ENCODE peak calls at places on chromosomes 13 and 19, in nine cellular contexts. One of them, this sample, is unnamed.

GRCh38 chr19:2332341-2333026 is 4.0 kb downstream of the SPPL2B start:
- DNase-seq in BE2C: peak; percentile 92
- DNase-seq in non-pigmented ciliary epithelial cell: no peak
- DNase-seq in H1: no peak
- DNase-seq in lower lobe of right lung: no peak
- DNase-seq in HCT116: no peak
- DNase-seq in lung: no peak
- DNase-seq in hippocampal formation: no peak
- DNase-seq in AG10803: peak; percentile 54
- DNase-seq in this sample: peak; percentile 95

GRCh38 chr13:114077938-114078335 is 54.5 kb downstream of the RASA3 start:
- DNase-seq in BE2C: peak; percentile 90
- DNase-seq in non-pigmented ciliary epithelial cell: no peak
- DNase-seq in H1: no peak
- DNase-seq in lower lobe of right lung: peak; percentile 38
- DNase-seq in HCT116: no peak
- DNase-seq in lung: no peak
- DNase-seq in hippocampal formation: no peak
- DNase-seq in AG10803: peak; percentile 80
- DNase-seq in this sample: no peak

GRCh38 chr13:98972627-98973026 is 5.2 kb downstream of the DOCK9 start:
- DNase-seq in BE2C: no peak
- DNase-seq in non-pigmented ciliary epithelial cell: peak; percentile 84
- DNase-seq in H1: no peak
- DNase-seq in lower lobe of right lung: no peak
- DNase-seq in HCT116: peak; percentile 78
- DNase-seq in lung: no peak
- DNase-seq in hippocampal formation: no peak
- DNase-seq in AG10803: peak; percentile 60
- DNase-seq in this sample: no peak

GRCh38 chr13:27641711-27642502 is 20.2 kb downstream of the POLR1D start:
- DNase-seq in BE2C: no peak
- DNase-seq in non-pigmented ciliary epithelial cell: no peak
- DNase-seq in H1: no peak
- DNase-seq in lower lobe of right lung: no peak
- DNase-seq in HCT116: no peak
- DNase-seq in lung: no peak
- DNase-seq in hippocampal formation: no peak
- DNase-seq in AG10803: peak; percentile 5
- DNase-seq in this sample: no peak

GRCh38 chr13:80481589-80481988 is 140.7 kb upstream of the SPRY2 start:
- DNase-seq in BE2C: no peak
- DNase-seq in non-pigmented ciliary epithelial cell: no peak
- DNase-seq in H1: no peak
- DNase-seq in lower lobe of right lung: no peak
- DNase-seq in HCT116: no peak
- DNase-seq in lung: no peak
- DNase-seq in hippocampal formation: no peak
- DNase-seq in AG10803: no peak
- DNase-seq in this sample: no peak

GRCh38 chr13:105333416-105333815 is 1202.0 kb downstream of the EFNB2 start:
- DNase-seq in BE2C: no peak
- DNase-seq in non-pigmented ciliary epithelial cell: no peak
- DNase-seq in H1: no peak
- DNase-seq in lower lobe of right lung: no peak
- DNase-seq in HCT116: no peak
- DNase-seq in lung: no peak
- DNase-seq in hippocampal formation: no peak
- DNase-seq in AG10803: peak; percentile 72
- DNase-seq in this sample: no peak

GRCh38 chr13:40479196-40479845 is 187.1 kb downstream of the FOXO1 start:
- DNase-seq in BE2C: no peak
- DNase-seq in non-pigmented ciliary epithelial cell: no peak
- DNase-seq in H1: no peak
- DNase-seq in lower lobe of right lung: no peak
- DNase-seq in HCT116: no peak
- DNase-seq in lung: no peak
- DNase-seq in hippocampal formation: peak; percentile 74
- DNase-seq in AG10803: no peak
- DNase-seq in this sample: peak; percentile 50

GRCh38 chr19:35038623-35039512 is 2.7 kb upstream of the HPN start:
- DNase-seq in BE2C: no peak
- DNase-seq in non-pigmented ciliary epithelial cell: no peak
- DNase-seq in H1: no peak
- DNase-seq in lower lobe of right lung: no peak
- DNase-seq in HCT116: no peak
- DNase-seq in lung: no peak
- DNase-seq in hippocampal formation: no peak
- DNase-seq in AG10803: peak; percentile 32
- DNase-seq in this sample: no peak

GRCh38 chr19:45428385-45429231 is 4.9 kb upstream of the ERCC1 start:
- DNase-seq in BE2C: peak; percentile 55
- DNase-seq in non-pigmented ciliary epithelial cell: no peak
- DNase-seq in H1: peak; percentile 85
- DNase-seq in lower lobe of right lung: peak; percentile 52
- DNase-seq in HCT116: no peak
- DNase-seq in lung: no peak
- DNase-seq in hippocampal formation: no peak
- DNase-seq in AG10803: peak; percentile 52
- DNase-seq in this sample: peak; percentile 29

GRCh38 chr13:113941571-113942191 is 32.2 kb downstream of the C13orf46 start:
- DNase-seq in BE2C: no peak
- DNase-seq in non-pigmented ciliary epithelial cell: no peak
- DNase-seq in H1: no peak
- DNase-seq in lower lobe of right lung: no peak
- DNase-seq in HCT116: no peak
- DNase-seq in lung: no peak
- DNase-seq in hippocampal formation: no peak
- DNase-seq in AG10803: peak; percentile 43
- DNase-seq in this sample: no peak

GRCh38 chr13:108786578-108787100 is 157.2 kb downstream of the MYO16 start:
- DNase-seq in BE2C: no peak
- DNase-seq in non-pigmented ciliary epithelial cell: no peak
- DNase-seq in H1: no peak
- DNase-seq in lower lobe of right lung: no peak
- DNase-seq in HCT116: no peak
- DNase-seq in lung: no peak
- DNase-seq in hippocampal formation: no peak
- DNase-seq in AG10803: no peak
- DNase-seq in this sample: no peak

GRCh38 chr19:10086032-10086903 is at the start of gene SHFL:
- DNase-seq in BE2C: no peak
- DNase-seq in non-pigmented ciliary epithelial cell: no peak
- DNase-seq in H1: peak; percentile 87
- DNase-seq in lower lobe of right lung: peak; percentile 89
- DNase-seq in HCT116: no peak
- DNase-seq in lung: peak; percentile 70
- DNase-seq in hippocampal formation: peak; percentile 47
- DNase-seq in AG10803: peak; percentile 53
- DNase-seq in this sample: peak; percentile 81

GRCh38 chr13:59666504-59666903 is 497.2 kb downstream of the DIAPH3 start:
- DNase-seq in BE2C: no peak
- DNase-seq in non-pigmented ciliary epithelial cell: no peak
- DNase-seq in H1: no peak
- DNase-seq in lower lobe of right lung: no peak
- DNase-seq in HCT116: no peak
- DNase-seq in lung: no peak
- DNase-seq in hippocampal formation: no peak
- DNase-seq in AG10803: no peak
- DNase-seq in this sample: no peak

GRCh38 chr19:41933131-41933458 is 4.8 kb upstream of the ERFL start:
- DNase-seq in BE2C: no peak
- DNase-seq in non-pigmented ciliary epithelial cell: no peak
- DNase-seq in H1: no peak
- DNase-seq in lower lobe of right lung: no peak
- DNase-seq in HCT116: no peak
- DNase-seq in lung: no peak
- DNase-seq in hippocampal formation: no peak
- DNase-seq in AG10803: no peak
- DNase-seq in this sample: no peak

GRCh38 chr13:90951663-90952062 is 395.8 kb upstream of the MIR17HG start:
- DNase-seq in BE2C: no peak
- DNase-seq in non-pigmented ciliary epithelial cell: no peak
- DNase-seq in H1: no peak
- DNase-seq in lower lobe of right lung: no peak
- DNase-seq in HCT116: no peak
- DNase-seq in lung: no peak
- DNase-seq in hippocampal formation: no peak
- DNase-seq in AG10803: no peak
- DNase-seq in this sample: no peak

GRCh38 chr19:51079486-51080110 is 3.1 kb downstream of the KLK14 start:
- DNase-seq in BE2C: no peak
- DNase-seq in non-pigmented ciliary epithelial cell: no peak
- DNase-seq in H1: no peak
- DNase-seq in lower lobe of right lung: no peak
- DNase-seq in HCT116: no peak
- DNase-seq in lung: no peak
- DNase-seq in hippocampal formation: no peak
- DNase-seq in AG10803: no peak
- DNase-seq in this sample: no peak

GRCh38 chr13:79548886-79549285 is 67.9 kb downstream of the NDFIP2 start:
- DNase-seq in BE2C: no peak
- DNase-seq in non-pigmented ciliary epithelial cell: no peak
- DNase-seq in H1: no peak
- DNase-seq in lower lobe of right lung: no peak
- DNase-seq in HCT116: no peak
- DNase-seq in lung: no peak
- DNase-seq in hippocampal formation: peak; percentile 44
- DNase-seq in AG10803: peak; percentile 2
- DNase-seq in this sample: no peak

GRCh38 chr13:34155931-34156607 is 338.1 kb downstream of the RFC3 start:
- DNase-seq in BE2C: no peak
- DNase-seq in non-pigmented ciliary epithelial cell: peak; percentile 62
- DNase-seq in H1: no peak
- DNase-seq in lower lobe of right lung: no peak
- DNase-seq in HCT116: peak; percentile 61
- DNase-seq in lung: no peak
- DNase-seq in hippocampal formation: no peak
- DNase-seq in AG10803: peak; percentile 28
- DNase-seq in this sample: no peak